ENCODE peak calls at places on chromosomes 3 and 15, in four cellular contexts. C is left ventricle myocardium inferior, U is tibial nerve, X is GM13977. F is an unnamed sample.

GRCh38 chr15:69976366-69976994 is 121.2 kb downstream of the TLE3 start:
- DNase-seq in C (no peak), U (no peak), X (no peak), F (peak)

GRCh38 chr3:2653706-2654105 is 456.5 kb downstream of the IL5RA start:
- DNase-seq in C (no peak), U (no peak), X (no peak), F (no peak)

GRCh38 chr15:79032656-79033055 is 57.9 kb downstream of the RASGRF1 start:
- DNase-seq in C (no peak), U (no peak), X (no peak), F (no peak)

GRCh38 chr3:56468184-56469106 is at the start of gene ERC2:
- DNase-seq in C (peak), U (no peak), X (no peak), F (no peak)

GRCh38 chr3:139291276-139292051 is 52.4 kb upstream of the MRPS22 start:
- DNase-seq in C (no peak), U (no peak), X (no peak), F (no peak)

GRCh38 chr3:86954751-86955150 is 36.2 kb downstream of the VGLL3 start:
- DNase-seq in C (no peak), U (no peak), X (no peak), F (no peak)

GRCh38 chr3:188303286-188303799 is 149.4 kb downstream of the LPP start:
- DNase-seq in C (no peak), U (no peak), X (no peak), F (no peak)

GRCh38 chr15:100114100-100114499 is 227.7 kb downstream of the ADAMTS17 start:
- DNase-seq in C (peak), U (peak), X (no peak), F (peak)

GRCh38 chr3:133377396-133377795 is 22.5 kb upstream of the BFSP2 start:
- DNase-seq in C (no peak), U (no peak), X (no peak), F (peak)

GRCh38 chr3:155737844-155738460 is 6.9 kb downstream of the PLCH1 start:
- DNase-seq in C (no peak), U (no peak), X (no peak), F (no peak)

GRCh38 chr3:193452338-193452737 is 73.8 kb upstream of the ATP13A5 start:
- DNase-seq in C (no peak), U (no peak), X (no peak), F (no peak)

GRCh38 chr3:2354702-2355101 is 256.0 kb downstream of the CNTN4 start:
- DNase-seq in C (no peak), U (no peak), X (no peak), F (no peak)

GRCh38 chr15:62835351-62835750 is 207.2 kb upstream of the TPM1 start:
- DNase-seq in C (peak), U (no peak), X (no peak), F (no peak)

GRCh38 chr15:39585394-39585841 is 4.5 kb downstream of the THBS1 start:
- DNase-seq in C (no peak), U (no peak), X (no peak), F (no peak)

GRCh38 chr3:195073866-195074860 is 196.8 kb downstream of the XXYLT1 start:
- DNase-seq in C (peak), U (no peak), X (no peak), F (no peak)

GRCh38 chr3:183249006-183249718 is 3.9 kb upstream of the B3GNT5 start:
- DNase-seq in C (no peak), U (no peak), X (no peak), F (no peak)

GRCh38 chr3:76474632-76475031 is 565.3 kb upstream of the ROBO2 start:
- DNase-seq in C (no peak), U (no peak), X (no peak), F (no peak)
- TF ChIP-seq CTCF in C (no peak), U (no peak), X (no peak), F (no peak)

GRCh38 chr3:26484140-26484539 is 138.4 kb upstream of the LRRC3B start:
- DNase-seq in C (no peak), U (no peak), X (no peak), F (no peak)
- TF ChIP-seq CTCF in C (no peak), U (no peak), X (peak), F (no peak)

GRCh38 chr3:24405057-24405456 is 89.6 kb downstream of the THRB start:
- DNase-seq in C (no peak), U (no peak), X (no peak), F (no peak)
- TF ChIP-seq CTCF in C (no peak), U (no peak), X (no peak), F (no peak)

GRCh38 chr3:58530354-58530865 is 6.6 kb downstream of the ACOX2 start:
- DNase-seq in C (no peak), U (no peak), X (no peak), F (no peak)

GRCh38 chr3:58531956-58532355 is 5.0 kb downstream of the ACOX2 start:
- DNase-seq in C (no peak), U (no peak), X (no peak), F (no peak)

GRCh38 chr3:58528629-58529028 is 8.4 kb downstream of the ACOX2 start:
- DNase-seq in C (peak), U (no peak), X (no peak), F (no peak)

GRCh38 chr3:58531555-58531954 is 5.4 kb downstream of the ACOX2 start:
- DNase-seq in C (no peak), U (no peak), X (no peak), F (no peak)

GRCh38 chr3:58529516-58530353 is 7.3 kb downstream of the ACOX2 start:
- DNase-seq in C (no peak), U (no peak), X (no peak), F (peak)
- TF ChIP-seq CTCF in C (no peak), U (no peak), X (peak), F (no peak)

GRCh38 chr3:21936207-21936606 is 185.2 kb upstream of the ZNF385D start:
- DNase-seq in C (no peak), U (no peak), X (no peak), F (no peak)
- TF ChIP-seq CTCF in C (no peak), U (no peak), X (no peak), F (no peak)

GRCh38 chr3:10637342-10637741 is 132.0 kb upstream of the ATP2B2 start:
- DNase-seq in C (no peak), U (no peak), X (no peak), F (no peak)
- TF ChIP-seq CTCF in C (no peak), U (no peak), X (no peak), F (no peak)

DNA sequence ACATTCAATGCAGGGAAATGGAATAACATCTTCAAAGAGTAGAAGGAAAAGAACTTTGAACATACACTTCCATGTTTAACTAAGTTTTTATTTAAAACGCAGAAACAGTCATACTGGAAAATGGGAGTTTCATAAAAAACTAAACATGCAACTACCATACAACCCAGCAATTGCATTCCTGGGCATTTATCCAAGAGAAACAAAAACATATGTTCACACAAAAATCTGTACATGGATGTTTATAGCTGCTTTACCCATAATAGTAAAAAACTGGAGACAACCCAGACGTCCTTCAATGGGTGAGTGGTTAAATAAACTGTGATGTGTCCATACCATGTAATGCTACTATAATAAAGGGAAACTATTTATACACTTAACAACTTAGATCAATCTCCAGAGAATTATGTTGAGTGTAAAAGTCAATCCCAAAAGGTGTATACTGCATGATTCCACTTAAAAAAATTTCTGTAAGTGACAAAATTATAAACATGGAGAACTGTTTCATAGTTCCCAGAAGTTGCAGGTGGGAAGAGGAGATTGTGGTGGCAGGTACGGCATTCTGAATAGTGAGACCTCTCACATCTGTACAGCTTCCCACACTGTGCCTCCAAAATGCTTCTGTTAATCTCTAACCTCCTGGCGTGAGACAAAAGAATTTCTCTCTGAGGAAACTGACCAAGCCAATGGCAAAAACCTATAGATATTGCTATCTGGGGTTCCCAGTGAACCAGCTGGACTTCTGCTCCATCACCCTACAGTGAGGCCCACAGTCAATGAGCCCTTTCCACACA is 23.1 kb downstream of the ISG20 start:
- DNase-seq in C (no peak), U (no peak), X (no peak), F (no peak)
- TF ChIP-seq CTCF in C (no peak), U (no peak), X (no peak), F (no peak)

GRCh38 chr3:186493507-186493906 is 50.7 kb downstream of the CRYGS start:
- DNase-seq in C (no peak), U (no peak), X (no peak), F (no peak)

GRCh38 chr3:186492594-186492993 is 51.6 kb downstream of the CRYGS start:
- DNase-seq in C (no peak), U (no peak), X (no peak), F (no peak)

GRCh38 chr3:186496635-186497034 is 47.5 kb downstream of the CRYGS start:
- DNase-seq in C (no peak), U (no peak), X (no peak), F (no peak)

GRCh38 chr3:186497608-186498007 is 46.6 kb downstream of the CRYGS start:
- DNase-seq in C (no peak), U (no peak), X (no peak), F (no peak)

GRCh38 chr3:186496016-186496415 is 48.2 kb downstream of the CRYGS start:
- DNase-seq in C (no peak), U (no peak), X (no peak), F (no peak)
- TF ChIP-seq CTCF in C (no peak), U (no peak), X (no peak), F (no peak)

F was measured in activated CD8-positive, alpha-beta T cell treated with anti-CD3 and anti-CD28 coated beads for 36 hours.